ENCODE peak calls at places on chromosomes 5 and 9, in eight cellular contexts. One of them, this sample, is unnamed.
A peak's percentile ranks its signal among the peaks of the same experiment; 100 is the strongest.

GRCh38 chr9:91421022-91421765 is 2.4 kb downstream of the NFIL3 start:
- DNase-seq in A549: no peak
- DNase-seq in IMR-90: peak; percentile 62
- DNase-seq in lung: no peak
- DNase-seq in PC-3: no peak
- DNase-seq in psoas muscle: peak; percentile 69
- DNase-seq in heart right ventricle: peak; percentile 38
- DNase-seq in breast epithelium: no peak
- DNase-seq in this sample: peak; percentile 59

GRCh38 chr9:92406506-92406905 is 2.1 kb upstream of the OGN start:
- DNase-seq in psoas muscle: no peak
- DNase-seq in breast epithelium: no peak
- DNase-seq in IMR-90: no peak
- DNase-seq in A549: no peak
- DNase-seq in lung: peak; percentile 31
- DNase-seq in PC-3: no peak
- DNase-seq in heart right ventricle: peak; percentile 38
- DNase-seq in this sample: peak; percentile 37

GRCh38 chr5:124034301-124034700 is 522.3 kb downstream of the CSNK1G3 start:
- DNase-seq in lung: no peak
- DNase-seq in psoas muscle: no peak
- DNase-seq in heart right ventricle: no peak
- DNase-seq in A549: no peak
- DNase-seq in PC-3: no peak
- DNase-seq in breast epithelium: no peak
- DNase-seq in IMR-90: no peak
- DNase-seq in this sample: no peak

GRCh38 chr5:172004824-172005237 is 1.6 kb downstream of the FBXW11 start:
- DNase-seq in IMR-90: no peak
- DNase-seq in heart right ventricle: no peak
- DNase-seq in breast epithelium: no peak
- DNase-seq in psoas muscle: no peak
- DNase-seq in A549: peak; percentile 17
- DNase-seq in lung: no peak
- DNase-seq in PC-3: no peak
- DNase-seq in this sample: no peak

GRCh38 chr5:10789021-10789420 is 28.0 kb upstream of the DAP start:
- DNase-seq in IMR-90: peak; percentile 92
- DNase-seq in heart right ventricle: peak; percentile 11
- DNase-seq in breast epithelium: no peak
- DNase-seq in psoas muscle: peak; percentile 57
- DNase-seq in lung: no peak
- DNase-seq in A549: no peak
- DNase-seq in PC-3: peak; percentile 47
- DNase-seq in this sample: peak; percentile 85

GRCh38 chr9:128504485-128505413 is at the start of gene GLE1:
- DNase-seq in breast epithelium: peak; percentile 91
- DNase-seq in heart right ventricle: peak; percentile 94
- DNase-seq in psoas muscle: peak; percentile 98
- DNase-seq in lung: peak; percentile 95
- DNase-seq in IMR-90: peak; percentile 86
- DNase-seq in A549: peak; percentile 94
- DNase-seq in PC-3: peak; percentile 90
- DNase-seq in this sample: peak; percentile 96

GRCh38 chr9:76701441-76702031 is 62.7 kb upstream of the PCA3 start:
- DNase-seq in A549: no peak
- DNase-seq in IMR-90: no peak
- DNase-seq in lung: no peak
- DNase-seq in PC-3: no peak
- DNase-seq in psoas muscle: no peak
- DNase-seq in breast epithelium: no peak
- DNase-seq in heart right ventricle: no peak
- DNase-seq in this sample: no peak

GRCh38 chr5:180153991-180154390 is 55.0 kb downstream of the RASGEF1C start:
- DNase-seq in lung: peak; percentile 9
- DNase-seq in PC-3: no peak
- DNase-seq in A549: no peak
- DNase-seq in IMR-90: no peak
- DNase-seq in heart right ventricle: no peak
- DNase-seq in psoas muscle: no peak
- DNase-seq in breast epithelium: no peak
- DNase-seq in this sample: no peak

GRCh38 chr5:17088051-17088450 is 129.4 kb upstream of the BASP1 start:
- DNase-seq in IMR-90: no peak
- DNase-seq in breast epithelium: no peak
- DNase-seq in lung: no peak
- DNase-seq in PC-3: no peak
- DNase-seq in A549: no peak
- DNase-seq in heart right ventricle: no peak
- DNase-seq in psoas muscle: no peak
- DNase-seq in this sample: no peak

GRCh38 chr5:163024936-163025335 is 412.5 kb upstream of the CCNG1 start:
- DNase-seq in lung: no peak
- DNase-seq in psoas muscle: no peak
- DNase-seq in breast epithelium: no peak
- DNase-seq in heart right ventricle: no peak
- DNase-seq in A549: no peak
- DNase-seq in PC-3: no peak
- DNase-seq in IMR-90: no peak
- DNase-seq in this sample: no peak

GRCh38 chr5:77846422-77847128 is 70.4 kb upstream of the TBCA start:
- DNase-seq in IMR-90: no peak
- DNase-seq in A549: no peak
- DNase-seq in heart right ventricle: no peak
- DNase-seq in psoas muscle: no peak
- DNase-seq in lung: no peak
- DNase-seq in PC-3: no peak
- DNase-seq in breast epithelium: no peak
- DNase-seq in this sample: no peak

GRCh38 chr5:52743970-52744369 is 43.7 kb upstream of the ITGA1 start:
- DNase-seq in A549: no peak
- DNase-seq in psoas muscle: no peak
- DNase-seq in IMR-90: peak; percentile 66
- DNase-seq in PC-3: no peak
- DNase-seq in heart right ventricle: peak; percentile 4
- DNase-seq in lung: no peak
- DNase-seq in breast epithelium: no peak
- DNase-seq in this sample: no peak

GRCh38 chr5:158431369-158432029 is 572.6 kb upstream of the CLINT1 start:
- DNase-seq in A549: no peak
- DNase-seq in IMR-90: no peak
- DNase-seq in psoas muscle: no peak
- DNase-seq in breast epithelium: no peak
- DNase-seq in lung: no peak
- DNase-seq in heart right ventricle: peak; percentile 35
- DNase-seq in PC-3: no peak
- DNase-seq in this sample: peak; percentile 21

GRCh38 chr5:126651013-126651577 is 50.3 kb downstream of the PHAX start:
- DNase-seq in A549: no peak
- DNase-seq in PC-3: no peak
- DNase-seq in breast epithelium: no peak
- DNase-seq in lung: no peak
- DNase-seq in psoas muscle: no peak
- DNase-seq in heart right ventricle: no peak
- DNase-seq in IMR-90: no peak
- DNase-seq in this sample: no peak

DNA sequence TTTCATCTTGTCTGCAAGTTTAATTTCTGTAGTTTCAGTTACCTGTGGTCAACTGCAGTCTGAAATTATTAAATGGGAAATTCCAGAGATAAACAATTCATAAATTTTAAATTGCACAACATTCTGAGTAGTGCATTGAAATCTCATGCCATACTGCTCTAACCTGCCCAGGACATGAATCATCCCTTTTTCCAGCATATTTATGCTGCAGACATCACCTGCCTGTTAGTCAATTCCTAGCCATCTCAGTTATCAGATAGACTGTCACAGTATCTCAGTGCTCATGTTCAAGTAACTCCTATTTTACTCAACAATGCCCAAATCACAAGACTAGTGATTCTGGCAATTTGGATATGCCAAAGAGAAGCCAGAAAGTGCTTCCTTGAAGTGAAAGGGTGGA is 223.0 kb upstream of the GRIA1 start:
- DNase-seq in lung: no peak
- DNase-seq in PC-3: peak; percentile 10
- DNase-seq in IMR-90: no peak
- DNase-seq in A549: no peak
- DNase-seq in breast epithelium: no peak
- DNase-seq in psoas muscle: no peak
- DNase-seq in heart right ventricle: no peak
- DNase-seq in this sample: no peak
- H3K9me3 ChIP-seq in lung: no peaks in the 10 kb centered on the region
- H3K9me3 ChIP-seq in PC-3: peaks cover 5% of the 10 kb centered on the region
- H3K9me3 ChIP-seq in IMR-90: peaks cover 4% of the 10 kb centered on the region
- H3K9me3 ChIP-seq in A549: no peaks in the 10 kb centered on the region
- H3K9me3 ChIP-seq in breast epithelium: no peaks in the 10 kb centered on the region
- H3K9me3 ChIP-seq in psoas muscle: no peaks in the 10 kb centered on the region
- H3K9me3 ChIP-seq in heart right ventricle: no peaks in the 10 kb centered on the region
- H3K9me3 ChIP-seq in this sample: no peaks in the 10 kb centered on the region

DNA sequence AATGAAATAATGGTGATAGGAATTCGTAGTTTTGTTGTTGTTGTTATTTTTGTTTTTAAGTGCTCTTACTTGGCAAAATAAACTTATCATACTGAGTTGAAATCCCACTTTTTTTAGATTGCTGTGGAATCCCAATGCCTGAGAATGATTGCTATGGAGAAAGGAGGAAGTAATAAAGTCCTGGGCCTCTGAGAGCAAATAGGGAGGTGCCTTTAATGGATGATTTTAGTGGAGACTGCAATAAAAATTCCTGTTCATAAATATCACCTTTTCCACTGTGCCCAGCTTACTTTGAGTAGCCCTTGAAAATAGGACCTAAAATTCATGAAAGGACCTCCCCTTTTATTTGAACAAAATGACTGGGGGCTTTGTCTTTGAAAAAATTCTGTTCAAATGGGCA is 21.8 kb upstream of the ANKH start:
- DNase-seq in A549: no peak
- DNase-seq in heart right ventricle: no peak
- DNase-seq in psoas muscle: no peak
- DNase-seq in PC-3: no peak
- DNase-seq in IMR-90: no peak
- DNase-seq in lung: no peak
- DNase-seq in breast epithelium: no peak
- DNase-seq in this sample: no peak
- H3K27ac ChIP-seq in A549: no peak overlapping the region
- H3K27ac ChIP-seq in heart right ventricle: no peak overlapping the region
- H3K27ac ChIP-seq in psoas muscle: no peak overlapping the region
- H3K27ac ChIP-seq in PC-3: no peak overlapping the region
- H3K27ac ChIP-seq in IMR-90: no peak overlapping the region
- H3K27ac ChIP-seq in lung: no peak overlapping the region
- H3K27ac ChIP-seq in breast epithelium: no peak overlapping the region
- H3K27ac ChIP-seq in this sample: no peak overlapping the region

GRCh38 chr9:96758845-96759673 is 18.8 kb downstream of the ZNF510 start:
- DNase-seq in psoas muscle: no peak
- DNase-seq in breast epithelium: no peak
- DNase-seq in IMR-90: no peak
- DNase-seq in A549: peak; percentile 29
- DNase-seq in heart right ventricle: no peak
- DNase-seq in lung: no peak
- DNase-seq in PC-3: no peak
- DNase-seq in this sample: no peak
- H3K9me3 ChIP-seq in psoas muscle: peaks cover 99% of the 10 kb centered on the region
- H3K9me3 ChIP-seq in breast epithelium: peaks cover 100% of the 10 kb centered on the region
- H3K9me3 ChIP-seq in IMR-90: peaks cover 73% of the 10 kb centered on the region
- H3K9me3 ChIP-seq in A549: peaks cover 100% of the 10 kb centered on the region
- H3K9me3 ChIP-seq in heart right ventricle: peaks cover 100% of the 10 kb centered on the region
- H3K9me3 ChIP-seq in lung: peaks cover 24% of the 10 kb centered on the region
- H3K9me3 ChIP-seq in PC-3: peaks cover 46% of the 10 kb centered on the region
- H3K9me3 ChIP-seq in this sample: no peaks in the 10 kb centered on the region

DNA sequence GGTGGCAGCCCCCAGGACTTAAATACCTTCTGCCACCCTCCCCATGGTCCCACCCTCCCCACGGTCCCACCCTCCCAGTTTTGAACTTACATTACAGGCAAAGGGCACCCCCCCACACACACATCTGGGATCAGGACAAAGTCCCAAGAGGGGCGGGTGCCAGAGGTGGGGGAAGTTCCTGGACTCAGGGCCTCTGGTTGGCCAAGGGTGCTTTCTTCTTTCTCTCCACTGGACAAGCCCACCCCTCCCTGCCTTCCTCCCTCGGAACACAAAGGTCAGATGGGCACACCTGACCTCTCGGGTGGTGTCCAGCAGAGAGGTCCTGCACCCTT is 19.1 kb upstream of the RALGDS start:
- DNase-seq in heart right ventricle: no peak
- DNase-seq in psoas muscle: no peak
- DNase-seq in lung: no peak
- DNase-seq in A549: no peak
- DNase-seq in PC-3: no peak
- DNase-seq in breast epithelium: no peak
- DNase-seq in IMR-90: no peak
- DNase-seq in this sample: no peak
- H3K27ac ChIP-seq in heart right ventricle: no peak overlapping the region
- H3K27ac ChIP-seq in psoas muscle: no peak overlapping the region
- H3K27ac ChIP-seq in lung: no peak overlapping the region
- H3K27ac ChIP-seq in A549: no peak overlapping the region
- H3K27ac ChIP-seq in PC-3: no peak overlapping the region
- H3K27ac ChIP-seq in breast epithelium: peak overlapping the region; percentile 99
- H3K27ac ChIP-seq in IMR-90: no peak overlapping the region
- H3K27ac ChIP-seq in this sample: no peak overlapping the region

GRCh38 chr5:100749771-100750284 is 153.3 kb downstream of the ST8SIA4 start:
- DNase-seq in breast epithelium: no peak
- DNase-seq in A549: no peak
- DNase-seq in IMR-90: no peak
- DNase-seq in lung: no peak
- DNase-seq in psoas muscle: no peak
- DNase-seq in PC-3: no peak
- DNase-seq in heart right ventricle: no peak
- DNase-seq in this sample: no peak
- H3K9me3 ChIP-seq in breast epithelium: no peaks in the 10 kb centered on the region
- H3K9me3 ChIP-seq in A549: no peaks in the 10 kb centered on the region
- H3K9me3 ChIP-seq in IMR-90: no peaks in the 10 kb centered on the region
- H3K9me3 ChIP-seq in lung: no peaks in the 10 kb centered on the region
- H3K9me3 ChIP-seq in psoas muscle: no peaks in the 10 kb centered on the region
- H3K9me3 ChIP-seq in PC-3: no peaks in the 10 kb centered on the region
- H3K9me3 ChIP-seq in heart right ventricle: no peaks in the 10 kb centered on the region
- H3K9me3 ChIP-seq in this sample: no peaks in the 10 kb centered on the region

GRCh38 chr5:38782185-38782584 is 63.6 kb upstream of the OSMR start:
- DNase-seq in heart right ventricle: no peak
- DNase-seq in A549: no peak
- DNase-seq in PC-3: no peak
- DNase-seq in lung: no peak
- DNase-seq in psoas muscle: no peak
- DNase-seq in IMR-90: no peak
- DNase-seq in breast epithelium: no peak
- DNase-seq in this sample: no peak
- H3K27ac ChIP-seq in heart right ventricle: no peak overlapping the region
- H3K27ac ChIP-seq in A549: no peak overlapping the region
- H3K27ac ChIP-seq in PC-3: peak overlapping the region; percentile 65
- H3K27ac ChIP-seq in lung: no peak overlapping the region
- H3K27ac ChIP-seq in psoas muscle: no peak overlapping the region
- H3K27ac ChIP-seq in IMR-90: peak overlapping the region; percentile 73
- H3K27ac ChIP-seq in breast epithelium: peak overlapping the region; percentile 13
- H3K27ac ChIP-seq in this sample: no peak overlapping the region

DNA sequence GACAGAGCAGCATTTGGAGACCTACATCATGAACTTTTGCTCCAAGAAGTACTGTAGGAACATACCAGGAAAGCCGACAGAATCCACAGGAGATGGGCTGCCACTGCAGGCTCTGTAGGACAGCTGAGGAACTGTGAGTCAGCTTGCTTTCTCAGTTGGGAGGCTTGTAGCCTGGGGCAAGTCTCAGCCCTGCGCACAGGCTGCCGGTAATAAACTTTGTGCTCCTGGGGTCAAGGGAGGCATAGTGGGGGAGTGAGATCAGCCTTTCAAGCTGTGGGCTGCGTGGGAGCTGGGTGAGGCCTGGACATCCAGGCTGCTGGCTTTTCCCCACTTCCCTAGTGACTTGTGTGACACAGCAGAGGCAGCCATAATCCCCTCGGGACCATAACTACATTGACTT is 718.0 kb upstream of the CDH10 start:
- DNase-seq in PC-3: peak; percentile 64
- DNase-seq in lung: no peak
- DNase-seq in psoas muscle: no peak
- DNase-seq in A549: peak; percentile 22
- DNase-seq in breast epithelium: no peak
- DNase-seq in IMR-90: no peak
- DNase-seq in heart right ventricle: no peak
- DNase-seq in this sample: no peak
- H3K9me3 ChIP-seq in PC-3: no peaks in the 10 kb centered on the region
- H3K9me3 ChIP-seq in lung: peaks cover 12% of the 10 kb centered on the region
- H3K9me3 ChIP-seq in psoas muscle: peaks cover 3% of the 10 kb centered on the region
- H3K9me3 ChIP-seq in A549: no peaks in the 10 kb centered on the region
- H3K9me3 ChIP-seq in breast epithelium: no peaks in the 10 kb centered on the region
- H3K9me3 ChIP-seq in IMR-90: peaks cover 18% of the 10 kb centered on the region
- H3K9me3 ChIP-seq in heart right ventricle: peaks cover 85% of the 10 kb centered on the region
- H3K9me3 ChIP-seq in this sample: no peaks in the 10 kb centered on the region